ENCODE peak calls at places on chromosomes 16 and 17, in five cellular contexts. Q is upper lobe of right lung, B is neural crest cell, K is posterior cingulate gyrus, T is kidney. J is an unnamed sample.

GRCh38 chr17:51765558-51766145 is 392.9 kb downstream of the CA10 start:
- DNase-seq in T (no peak), B (no peak), Q (no peak), K (no peak), J (no peak)

GRCh38 chr17:31413871-31414589 is 22.6 kb downstream of the RAB11FIP4 start:
- DNase-seq in Q (no peak), T (peak), B (no peak), K (peak), J (no peak)

GRCh38 chr17:45648642-45649041 is 135.5 kb upstream of the CRHR1 start:
- DNase-seq in T (no peak), Q (peak), B (no peak), K (no peak), J (peak)

GRCh38 chr16:66968847-66969246 is 7.8 kb downstream of the CES3 start:
- DNase-seq in K (no peak), T (no peak), Q (no peak), B (no peak), J (no peak)

GRCh38 chr17:77755410-77755963 is 203.0 kb upstream of the TNRC6C start:
- DNase-seq in K (no peak), T (no peak), B (no peak), Q (peak), J (no peak)

GRCh38 chr16:55875273-55875672 is at the start of gene CES5A:
- DNase-seq in B (no peak), K (no peak), Q (no peak), T (no peak), J (no peak)

GRCh38 chr16:23171234-23171948 is 11.2 kb upstream of the SCNN1G start:
- DNase-seq in T (no peak), B (no peak), K (no peak), Q (no peak), J (no peak)

GRCh38 chr16:61362583-61362982 is 673.7 kb downstream of the CDH8 start:
- DNase-seq in T (no peak), Q (no peak), B (no peak), K (no peak), J (no peak)

GRCh38 chr16:77967054-77968035 is 55.0 kb upstream of the CLEC3A start:
- DNase-seq in B (no peak), Q (no peak), K (no peak), T (no peak), J (no peak)

GRCh38 chr16:19203374-19203966 is 35.4 kb downstream of the SYT17 start:
- DNase-seq in T (no peak), Q (peak), B (no peak), K (no peak), J (no peak)

GRCh38 chr16:4692460-4693295 is 684 bp upstream of the NUDT16L1 start:
- DNase-seq in B (no peak), Q (no peak), K (no peak), T (no peak), J (peak)

GRCh38 chr16:54194008-54194731 is 92.4 kb downstream of the IRX3 start:
- DNase-seq in T (peak), B (no peak), Q (peak), K (peak), J (no peak)

GRCh38 chr17:30344283-30345088 is 10.6 kb upstream of the TMIGD1 start:
- DNase-seq in T (no peak), K (peak), Q (peak), B (no peak), J (peak)

GRCh38 chr16:80125677-80126076 is 415.1 kb upstream of the DYNLRB2 start:
- DNase-seq in Q (no peak), B (no peak), K (no peak), T (peak), J (no peak)

GRCh38 chr16:861446-861845 is 60.9 kb upstream of the GNG13 start:
- DNase-seq in B (no peak), T (peak), Q (no peak), K (no peak), J (no peak)

GRCh38 chr16:83843657-83844056 is 35.9 kb downstream of the HSBP1 start:
- DNase-seq in T (no peak), K (no peak), B (no peak), Q (no peak), J (no peak)